ENCODE peak calls at places on chromosomes 4 and X, in six cellular contexts. R is tibial artery; D is CD8-positive, alpha-beta memory T cell; I is SJSA1; B is cardiac muscle cell; T is lung. N is an unnamed sample.
A peak's percentile ranks its signal among the peaks of the same experiment; 100 is the strongest.

GRCh38 chr4:68074397-68074796 is 55.3 kb downstream of the TMPRSS11F start:
- DNase-seq in D (no peak), R (no peak), I (no peak), T (no peak), B (no peak), N (no peak)

GRCh38 chrX:121581885-121582284 is 534.5 kb downstream of the GLUD2 start:
- DNase-seq in D (no peak), I (no peak), B (peak; percentile 5), R (no peak), T (no peak), N (no peak)

GRCh38 chrX:40323977-40324376 is 226.2 kb upstream of the BCOR start:
- DNase-seq in D (no peak), B (no peak), T (no peak), R (no peak), I (no peak), N (no peak)

GRCh38 chr4:106036848-106037247 is 141.6 kb downstream of the NPNT start:
- DNase-seq in D (no peak), T (no peak), R (no peak), B (peak; percentile 14), I (no peak), N (no peak)

GRCh38 chr4:140004580-140005314 is 149.2 kb downstream of the MAML3 start:
- DNase-seq in D (no peak), B (peak; percentile 55), R (no peak), I (peak; percentile 57), T (no peak), N (peak; percentile 66)

GRCh38 chr4:74444891-74445642 is at the start of gene AREG:
- DNase-seq in T (peak; percentile 88), I (peak; percentile 63), R (peak; percentile 69), B (peak; percentile 75), D (peak; percentile 84), N (peak; percentile 41)

GRCh38 chr4:22695917-22696316 is 3.2 kb downstream of the GBA3 start:
- DNase-seq in B (no peak), T (no peak), I (no peak), D (no peak), R (no peak), N (no peak)

GRCh38 chr4:154208424-154208823 is 283.2 kb downstream of the DCHS2 start:
- DNase-seq in T (no peak), D (no peak), R (no peak), I (no peak), B (no peak), N (no peak)

GRCh38 chr4:136036744-136037143 is 1495.5 kb downstream of the PCDH18 start:
- DNase-seq in B (no peak), T (no peak), D (no peak), I (peak; percentile 2), R (no peak), N (no peak)

GRCh38 chr4:53307819-53308773 is 57.8 kb downstream of the SCFD2 start:
- DNase-seq in I (no peak), R (no peak), T (no peak), D (no peak), B (no peak), N (no peak)

GRCh38 chr4:10089346-10089745 is 27.3 kb downstream of the WDR1 start:
- DNase-seq in I (no peak), B (no peak), D (no peak), R (no peak), T (no peak), N (no peak)

GRCh38 chr4:153142700-153143438 is 61.4 kb upstream of the TRIM2 start:
- DNase-seq in T (peak; percentile 82), D (peak; percentile 13), R (peak; percentile 65), B (peak; percentile 79), I (peak; percentile 78), N (peak; percentile 8)

GRCh38 chrX:52263417-52263816 is 78.7 kb downstream of the MAGED4 start:
- DNase-seq in I (no peak), R (no peak), T (no peak), B (no peak), D (no peak), N (no peak)

GRCh38 chr4:7515390-7515902 is 80.7 kb upstream of the PSAPL1 start:
- DNase-seq in T (no peak), I (no peak), D (no peak), R (no peak), B (no peak), N (no peak)
- H3K27ac ChIP-seq in T (no peak overlapping the region), I (no peak overlapping the region), D (no peak overlapping the region), R (no peak overlapping the region), B (no peak overlapping the region), N (no peak overlapping the region)

GRCh38 chrX:2708601-2709200 is 17.6 kb downstream of the CD99 start:
- DNase-seq in T (no peak), B (no peak), I (no peak), R (no peak), D (no peak), N (no peak)
- H3K36me3 ChIP-seq in T (peaks cover 10% of the 10 kb centered on the region), B (no peaks in the 10 kb centered on the region), I (peaks cover 49% of the 10 kb centered on the region), R (peaks cover 12% of the 10 kb centered on the region), D (peaks cover 9% of the 10 kb centered on the region), N (peaks cover 5% of the 10 kb centered on the region)

GRCh38 chrX:56995271-56995994 is at the start of gene SPIN3:
- DNase-seq in I (peak; percentile 55), D (peak; percentile 35), R (peak; percentile 69), B (peak; percentile 90), T (peak; percentile 85), N (peak; percentile 56)

GRCh38 chrX:56994375-56995270 is 718 bp downstream of the SPIN3 start:
- DNase-seq in D (no peak), I (peak; percentile 1), R (no peak), T (no peak), B (no peak), N (no peak)
- H3K27ac ChIP-seq in D (peak overlapping the region; percentile 24), I (no peak overlapping the region), R (peak overlapping the region; percentile 77), T (peak overlapping the region; percentile 50), B (peak overlapping the region; percentile 55), N (peak overlapping the region; percentile 78)

GRCh38 chr4:88008133-88008621 is 742 bp downstream of the PKD2 start:
- DNase-seq in B (peak; percentile 77), R (peak; percentile 54), T (no peak), I (peak; percentile 59), D (no peak), N (no peak)
- H3K36me3 ChIP-seq in B (no peaks in the 10 kb centered on the region), R (no peaks in the 10 kb centered on the region), T (no peaks in the 10 kb centered on the region), I (peaks cover 5% of the 10 kb centered on the region), D (no peaks in the 10 kb centered on the region), N (no peaks in the 10 kb centered on the region)

GRCh38 chrX:119775517-119776238 is 15.8 kb downstream of the RPL39 start:
- DNase-seq in R (no peak), D (no peak), B (no peak), I (no peak), T (no peak), N (no peak)
- H3K27ac ChIP-seq in R (no peak overlapping the region), D (no peak overlapping the region), B (no peak overlapping the region), I (no peak overlapping the region), T (peak overlapping the region; percentile 46), N (no peak overlapping the region)

DNA sequence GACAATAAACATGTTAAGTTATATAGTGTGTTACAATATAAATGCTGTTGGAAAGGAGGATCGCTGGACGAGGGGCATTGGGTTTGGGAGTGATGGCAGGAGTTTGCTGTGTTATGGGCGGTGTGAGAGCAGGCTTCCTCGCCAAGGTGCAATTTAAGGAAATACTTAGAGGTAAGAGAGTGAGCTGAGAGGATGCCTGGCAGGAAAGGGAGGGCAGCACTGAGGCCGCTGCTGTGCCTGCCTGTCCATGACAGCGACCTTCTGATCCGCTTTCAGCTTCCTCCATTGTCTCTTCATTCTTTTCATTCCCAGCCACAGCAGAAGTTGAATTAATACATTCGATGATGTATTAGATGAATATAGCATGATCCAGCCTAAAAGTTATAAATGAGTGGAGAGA is 41.2 kb upstream of the TBC1D14 start:
- DNase-seq in T (no peak), R (no peak), D (no peak), I (no peak), B (no peak), N (no peak)
- H3K36me3 ChIP-seq in T (peaks cover 21% of the 10 kb centered on the region), R (peaks cover 72% of the 10 kb centered on the region), D (peaks cover 14% of the 10 kb centered on the region), I (peaks cover 37% of the 10 kb centered on the region), B (peaks cover 11% of the 10 kb centered on the region), N (peaks cover 69% of the 10 kb centered on the region)

GRCh38 chr4:2847297-2847871 is 3.7 kb downstream of the ADD1 start:
- DNase-seq in T (no peak), I (no peak), B (no peak), R (no peak), D (no peak), N (no peak)
- H3K27ac ChIP-seq in T (no peak overlapping the region), I (no peak overlapping the region), B (no peak overlapping the region), R (no peak overlapping the region), D (no peak overlapping the region), N (peak overlapping the region; percentile 71)

GRCh38 chr4:1900624-1901023 is 29.4 kb downstream of the NSD2 start:
- DNase-seq in B (no peak), I (no peak), R (no peak), T (no peak), D (no peak), N (no peak)

GRCh38 chr4:1901127-1901526 is 29.9 kb downstream of the NSD2 start:
- DNase-seq in D (no peak), T (peak; percentile 71), B (no peak), R (no peak), I (no peak), N (no peak)

GRCh38 chr4:1902243-1902642 is 31.1 kb downstream of the NSD2 start:
- DNase-seq in T (no peak), B (no peak), I (no peak), R (no peak), D (no peak), N (no peak)

GRCh38 chr4:1904042-1904441 is 32.8 kb downstream of the NSD2 start:
- DNase-seq in R (no peak), T (no peak), B (no peak), D (no peak), I (no peak), N (no peak)

DNA sequence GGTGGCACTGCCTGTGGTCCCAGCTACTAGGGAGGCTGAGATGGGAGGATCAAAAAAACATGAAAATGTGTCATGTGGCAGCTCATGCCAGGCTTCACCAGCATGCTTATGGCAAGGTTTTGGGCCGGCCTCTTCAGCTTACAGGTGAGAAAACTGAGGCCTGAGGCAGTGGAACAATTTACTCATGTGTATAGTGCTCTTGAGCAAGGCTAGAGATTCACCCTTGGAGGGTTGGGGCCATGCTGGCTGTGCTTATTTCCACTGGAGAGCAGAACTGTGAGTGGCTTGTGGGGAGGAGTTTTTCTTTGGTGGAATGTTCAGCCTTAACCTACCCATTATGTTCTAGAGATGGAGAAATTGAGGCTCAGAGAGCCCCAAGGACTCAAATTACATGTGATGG is 31.8 kb downstream of the NSD2 start:
- DNase-seq in R (no peak), T (no peak), B (no peak), D (no peak), I (no peak), N (no peak)
- H3K36me3 ChIP-seq in R (peaks cover 55% of the 10 kb centered on the region), T (peaks cover 5% of the 10 kb centered on the region), B (peaks cover 18% of the 10 kb centered on the region), D (peaks cover 17% of the 10 kb centered on the region), I (peaks cover 35% of the 10 kb centered on the region), N (peaks cover 21% of the 10 kb centered on the region)